ENCODE peak calls at places on chromosomes 1 and 21, in seven cellular contexts. B is endodermal cell, Z is stomach, K is neural progenitor cell, C is cardiac muscle cell, Y is heart left ventricle, I is heart right ventricle. G is an unnamed sample.
A peak's percentile ranks its signal among the peaks of the same experiment; 100 is the strongest.

GRCh38 chr1:241658081-241658793 is 6.2 kb downstream of the WDR64 start:
- DNase-seq in K (no peak), C (no peak), I (no peak), Y (no peak), Z (no peak), B (no peak), G (no peak)

GRCh38 chr1:154386643-154387352 is 18.3 kb upstream of the IL6R start:
- DNase-seq in Z (no peak), B (no peak), Y (no peak), K (no peak), C (no peak), I (no peak), G (no peak)

GRCh38 chr1:162697140-162697895 is 65.1 kb downstream of the DDR2 start:
- DNase-seq in K (no peak), B (no peak), Y (no peak), I (no peak), C (no peak), Z (no peak), G (no peak)

GRCh38 chr1:31013187-31013864 is 52.2 kb downstream of the PUM1 start:
- DNase-seq in I (no peak), Z (no peak), B (no peak), K (no peak), C (no peak), Y (no peak), G (no peak)

GRCh38 chr1:3652538-3653285 is 396 bp downstream of the TP73 start:
- DNase-seq in Y (no peak), K (peak; percentile 54), B (peak; percentile 82), Z (no peak), C (no peak), I (no peak), G (no peak)

GRCh38 chr1:245079021-245079609 is 75.7 kb upstream of the KIF26B start:
- DNase-seq in B (no peak), C (peak; percentile 52), K (peak; percentile 18), Z (no peak), Y (no peak), I (no peak), G (no peak)

GRCh38 chr1:218557731-218558130 is 212.6 kb downstream of the TGFB2 start:
- DNase-seq in C (peak; percentile 42), B (no peak), Z (no peak), Y (peak; percentile 36), I (peak; percentile 66), K (no peak), G (no peak)

GRCh38 chr1:197911857-197912696 is 5.1 kb upstream of the LHX9 start:
- DNase-seq in I (no peak), Z (no peak), B (peak; percentile 78), Y (no peak), C (no peak), K (peak; percentile 34), G (no peak)

GRCh38 chr1:197195100-197195499 is 48.6 kb upstream of the ASPM start:
- DNase-seq in K (no peak), C (no peak), Y (no peak), I (no peak), Z (no peak), B (no peak), G (no peak)

GRCh38 chr21:33441489-33442477 is 38.0 kb downstream of the TMEM50B start:
- DNase-seq in K (no peak), B (peak; percentile 26), Z (no peak), I (peak; percentile 85), C (peak; percentile 32), Y (peak; percentile 70), G (no peak)

GRCh38 chr1:201482755-201483154 is 13.8 kb upstream of the PHLDA3 start:
- DNase-seq in Z (no peak), C (no peak), B (no peak), I (no peak), Y (no peak), K (no peak), G (no peak)

GRCh38 chr21:35508389-35508888 is 459.3 kb upstream of the RUNX1 start:
- DNase-seq in C (no peak), I (peak; percentile 54), B (peak; percentile 66), Z (peak; percentile 43), Y (peak; percentile 57), K (peak; percentile 69), G (no peak)

GRCh38 chr1:65918564-65918963 is 125.9 kb downstream of the PDE4B start:
- DNase-seq in K (no peak), Z (no peak), Y (no peak), B (no peak), C (no peak), I (no peak), G (no peak)

GRCh38 chr1:85203573-85204169 is 2.9 kb upstream of the SYDE2 start:
- DNase-seq in I (no peak), C (no peak), B (no peak), Z (no peak), Y (no peak), K (no peak), G (no peak)

GRCh38 chr1:226495716-226496115 is 52.8 kb upstream of the STUM start:
- DNase-seq in I (no peak), K (no peak), B (no peak), Z (peak; percentile 23), Y (no peak), C (no peak), G (no peak)

GRCh38 chr1:67987046-67987799 is 63.2 kb downstream of the DIRAS3 start:
- DNase-seq in K (no peak), C (no peak), Z (no peak), I (no peak), B (no peak), Y (no peak), G (no peak)

GRCh38 chr21:45545691-45546531 is 3.7 kb upstream of the SLC19A1 start:
- DNase-seq in Z (peak; percentile 22), C (no peak), B (peak; percentile 33), Y (peak; percentile 13), I (peak; percentile 2), K (no peak), G (no peak)
- H3K4me3 ChIP-seq in Z (no peak overlapping the region), C (no peak overlapping the region), B (no peak overlapping the region), Y (no peak overlapping the region), I (no peak overlapping the region), K (no peak overlapping the region), G (no peak overlapping the region)

GRCh38 chr1:242827538-242827937 is 303.0 kb upstream of the PLD5 start:
- DNase-seq in I (no peak), Y (no peak), C (no peak), K (no peak), B (no peak), Z (no peak), G (no peak)
- H3K27ac ChIP-seq in I (no peak overlapping the region), Y (no peak overlapping the region), C (no peak overlapping the region), K (no peak overlapping the region), B (no peak overlapping the region), Z (no peak overlapping the region), G (no peak overlapping the region)

DNA sequence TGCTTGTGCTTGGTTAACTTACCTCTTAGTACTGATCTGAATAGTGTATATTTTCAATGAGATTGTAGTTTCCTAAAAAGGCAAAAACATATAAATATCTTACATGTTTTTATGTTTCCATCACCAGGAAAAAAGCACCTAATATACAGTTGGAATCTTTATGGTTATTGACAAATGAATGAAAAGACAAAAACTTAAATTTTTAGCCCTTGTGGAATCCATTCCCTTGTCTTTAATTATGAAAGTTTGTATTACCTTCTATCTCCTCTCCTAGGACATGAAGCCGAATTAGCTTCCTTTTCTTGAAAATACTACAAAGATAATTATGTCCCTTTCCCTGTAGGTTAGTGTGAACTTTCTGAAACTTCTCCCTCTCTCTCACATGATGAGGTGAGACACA is at the start of gene OR2T12:
- DNase-seq in K (no peak), I (no peak), C (no peak), Y (no peak), B (no peak), Z (no peak), G (no peak)
- H3K9me3 ChIP-seq in K (peaks cover 9% of the 10 kb centered on the region), I (no peaks in the 10 kb centered on the region), C (no peaks in the 10 kb centered on the region), Y (peaks cover 5% of the 10 kb centered on the region), B (peaks cover 51% of the 10 kb centered on the region), Z (no peaks in the 10 kb centered on the region), G (no peaks in the 10 kb centered on the region)

GRCh38 chr1:27027575-27028250 is 15.1 kb upstream of the TENT5B start:
- DNase-seq in Y (no peak), Z (no peak), B (no peak), K (no peak), C (no peak), I (no peak), G (no peak)

GRCh38 chr1:27032119-27032461 is 19.4 kb upstream of the TENT5B start:
- DNase-seq in C (no peak), Y (no peak), I (no peak), B (no peak), K (no peak), Z (no peak), G (no peak)

GRCh38 chr1:27033059-27033746 is 20.6 kb upstream of the TENT5B start:
- DNase-seq in C (no peak), Y (no peak), Z (peak; percentile 65), K (no peak), I (no peak), B (peak; percentile 68), G (no peak)

GRCh38 chr1:27029517-27029916 is 16.9 kb upstream of the TENT5B start:
- DNase-seq in Z (no peak), I (no peak), C (no peak), B (no peak), K (no peak), Y (no peak), G (no peak)

GRCh38 chr1:27031235-27032118 is 18.8 kb upstream of the TENT5B start:
- DNase-seq in K (peak; percentile 77), C (no peak), I (peak; percentile 83), Z (peak; percentile 86), Y (peak; percentile 82), B (peak; percentile 91), G (no peak)
- H3K4me3 ChIP-seq in K (peak overlapping the region; percentile 38), C (no peak overlapping the region), I (peak overlapping the region; percentile 42), Z (peak overlapping the region; percentile 24), Y (peak overlapping the region; percentile 50), B (no peak overlapping the region), G (peak overlapping the region; percentile 49)

G was measured in vagina.